ENCODE peak calls at places on chromosomes 12 and 14, in eight cellular contexts. P, I, V, W, B, N, U and A are unnamed samples.

GRCh38 chr12:53868516-53868986 is 70.1 kb upstream of the HOXC13 start:
- DNase-seq in P (no peak), I (no peak), V (no peak), W (no peak), B (no peak), N (peak; percentile 23), U (no peak), A (no peak)

GRCh38 chr12:52251367-52252055 is 18.5 kb downstream of the KRT7 start:
- DNase-seq in P (no peak), I (no peak), V (no peak), W (no peak), B (no peak), N (no peak), U (no peak), A (no peak)

GRCh38 chr12:70448371-70448770 is 82.3 kb downstream of the KCNMB4 start:
- DNase-seq in P (no peak), I (no peak), V (peak; percentile 11), W (no peak), B (no peak), N (no peak), U (peak; percentile 34), A (no peak)

GRCh38 chr12:87924149-87924548 is 105.1 kb downstream of the C12orf50 start:
- DNase-seq in P (no peak), I (no peak), V (no peak), W (no peak), B (no peak), N (no peak), U (peak; percentile 51), A (no peak)

GRCh38 chr14:82387699-82388098 is 854.0 kb upstream of the SEL1L start:
- DNase-seq in P (no peak), I (no peak), V (no peak), W (no peak), B (no peak), N (no peak), U (peak; percentile 0), A (no peak)

GRCh38 chr12:27965411-27965810 is 7.1 kb downstream of the PTHLH start:
- DNase-seq in P (no peak), I (no peak), V (peak; percentile 57), W (no peak), B (no peak), N (peak; percentile 47), U (peak; percentile 89), A (no peak)

GRCh38 chr12:54352022-54352531 is 12.2 kb downstream of the GPR84 start:
- DNase-seq in P (no peak), I (peak; percentile 81), V (peak; percentile 47), W (peak; percentile 32), B (no peak), N (no peak), U (peak; percentile 88), A (no peak)

GRCh38 chr14:65321370-65321875 is 91.1 kb upstream of the FUT8 start:
- DNase-seq in P (no peak), I (no peak), V (no peak), W (peak; percentile 33), B (no peak), N (peak; percentile 63), U (no peak), A (no peak)

GRCh38 chr12:23399402-23399933 is 550.0 kb downstream of the SOX5 start:
- DNase-seq in P (no peak), I (no peak), V (no peak), W (no peak), B (no peak), N (peak; percentile 7), U (no peak), A (no peak)

GRCh38 chr12:94815958-94816357 is 165.6 kb upstream of the TMCC3 start:
- DNase-seq in P (no peak), I (peak; percentile 93), V (no peak), W (peak; percentile 73), B (no peak), N (no peak), U (no peak), A (no peak)

GRCh38 chr14:54664961-54665360 is 98.0 kb downstream of the SAMD4A start:
- DNase-seq in P (no peak), I (no peak), V (no peak), W (no peak), B (no peak), N (no peak), U (peak; percentile 67), A (no peak)

GRCh38 chr12:88793091-88793490 is 212.8 kb upstream of the KITLG start:
- DNase-seq in P (no peak), I (no peak), V (no peak), W (no peak), B (no peak), N (peak; percentile 9), U (peak; percentile 50), A (no peak)

DNA sequence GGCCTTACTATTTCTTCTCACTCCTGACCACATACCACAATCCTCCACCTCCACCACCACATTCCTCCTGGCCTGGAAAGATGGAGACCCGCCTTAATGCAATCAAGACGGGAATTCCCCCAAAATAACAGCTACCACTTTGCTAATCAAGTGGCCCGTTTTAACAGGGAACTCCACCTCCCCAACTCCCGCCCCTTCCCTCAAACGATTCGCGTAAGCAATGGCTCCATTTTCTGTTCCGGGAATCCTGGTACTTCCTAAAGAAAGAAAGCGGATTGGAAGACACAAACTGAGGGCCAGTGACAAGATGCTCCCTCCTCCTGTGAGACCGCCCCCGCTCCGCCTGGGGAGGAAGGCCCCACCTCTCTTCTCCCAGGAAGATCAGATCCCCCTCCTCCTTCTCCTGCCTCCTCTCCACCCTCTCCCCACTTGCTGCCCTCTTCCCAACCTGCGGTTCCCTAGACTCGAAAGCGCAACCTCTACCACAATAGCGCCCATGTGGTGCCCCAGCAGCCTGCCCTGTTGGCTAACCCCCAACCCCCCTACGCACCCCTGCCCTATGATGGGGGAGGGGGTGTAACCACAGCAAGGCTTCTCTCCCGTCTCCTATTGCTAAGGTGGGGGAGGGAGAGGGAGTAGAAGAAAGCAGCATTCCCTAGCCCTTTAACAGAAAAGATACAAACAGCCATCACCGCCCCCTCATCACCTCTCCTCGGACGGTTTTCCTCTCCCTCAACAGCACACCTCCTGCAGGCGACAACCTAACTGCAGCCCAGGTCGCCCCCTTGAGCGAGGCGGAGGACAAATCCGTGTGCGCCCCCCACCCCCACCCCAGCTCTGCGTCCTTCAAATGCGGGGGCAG is 777 bp downstream of the ARF3 start:
- DNase-seq in P (peak; percentile 91), I (peak; percentile 98), V (peak; percentile 96), W (peak; percentile 76), B (peak; percentile 88), N (peak; percentile 98), U (peak; percentile 99), A (peak; percentile 79)
- TF ChIP-seq CTCF in P (no peak), I (peak; percentile 39), V (no peak), W (peak; percentile 50), B (no peak), N (no peak), U (no peak), A (peak; percentile 53)

GRCh38 chr12:56266634-56267442 is at the start of gene COQ10A:
- DNase-seq in P (peak; percentile 92), I (peak; percentile 96), V (peak; percentile 83), W (peak; percentile 90), B (peak; percentile 95), N (peak; percentile 87), U (peak; percentile 84), A (peak; percentile 89)
- TF ChIP-seq CTCF in P (peak; percentile 77), I (peak; percentile 74), V (peak; percentile 80), W (peak; percentile 77), B (peak; percentile 56), N (peak; percentile 73), U (peak; percentile 56), A (peak; percentile 74)

GRCh38 chr14:57530571-57530970 is 36.9 kb upstream of the CCDC198 start:
- DNase-seq in P (no peak), I (no peak), V (no peak), W (no peak), B (no peak), N (no peak), U (no peak), A (no peak)

DNA sequence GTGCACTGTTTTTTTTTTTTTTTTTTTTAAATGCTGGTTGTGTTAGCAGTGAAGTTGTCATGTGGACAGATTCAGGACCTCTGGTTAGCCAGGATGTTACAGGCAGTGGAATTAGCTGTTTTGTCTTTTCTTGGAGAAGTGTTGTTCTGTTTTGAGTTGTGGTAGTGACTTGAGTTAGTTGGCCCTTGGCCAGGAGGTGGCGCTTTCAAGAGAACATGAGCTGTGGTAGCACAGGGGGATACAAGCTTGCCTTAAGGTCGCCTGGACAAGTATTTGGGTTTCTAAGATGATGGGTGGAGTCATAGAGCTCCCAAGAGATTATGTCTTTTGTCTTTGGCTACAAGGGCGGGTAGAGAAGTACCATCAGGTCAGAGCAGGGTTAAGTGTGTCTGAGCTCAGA is 33.3 kb upstream of the CCDC198 start:
- DNase-seq in P (no peak), I (peak; percentile 67), V (no peak), W (no peak), B (no peak), N (peak; percentile 4), U (no peak), A (no peak)
- TF ChIP-seq CTCF in P (no peak), I (peak; percentile 74), V (no peak), W (peak; percentile 21), B (no peak), N (no peak), U (no peak), A (no peak)

GRCh38 chr12:26153421-26154154 is 28.8 kb upstream of the BHLHE41 start:
- DNase-seq in P (no peak), I (no peak), V (peak; percentile 97), W (no peak), B (no peak), N (peak; percentile 95), U (peak; percentile 99), A (no peak)

GRCh38 chr12:26156201-26156871 is 31.5 kb upstream of the BHLHE41 start:
- DNase-seq in P (no peak), I (no peak), V (no peak), W (no peak), B (no peak), N (no peak), U (peak; percentile 7), A (no peak)

GRCh38 chr12:26156996-26157395 is 32.2 kb upstream of the BHLHE41 start:
- DNase-seq in P (no peak), I (no peak), V (no peak), W (no peak), B (no peak), N (no peak), U (no peak), A (no peak)

GRCh38 chr12:26162174-26162573 is 33.2 kb upstream of the SSPN start:
- DNase-seq in P (no peak), I (no peak), V (no peak), W (no peak), B (no peak), N (no peak), U (no peak), A (no peak)

DNA sequence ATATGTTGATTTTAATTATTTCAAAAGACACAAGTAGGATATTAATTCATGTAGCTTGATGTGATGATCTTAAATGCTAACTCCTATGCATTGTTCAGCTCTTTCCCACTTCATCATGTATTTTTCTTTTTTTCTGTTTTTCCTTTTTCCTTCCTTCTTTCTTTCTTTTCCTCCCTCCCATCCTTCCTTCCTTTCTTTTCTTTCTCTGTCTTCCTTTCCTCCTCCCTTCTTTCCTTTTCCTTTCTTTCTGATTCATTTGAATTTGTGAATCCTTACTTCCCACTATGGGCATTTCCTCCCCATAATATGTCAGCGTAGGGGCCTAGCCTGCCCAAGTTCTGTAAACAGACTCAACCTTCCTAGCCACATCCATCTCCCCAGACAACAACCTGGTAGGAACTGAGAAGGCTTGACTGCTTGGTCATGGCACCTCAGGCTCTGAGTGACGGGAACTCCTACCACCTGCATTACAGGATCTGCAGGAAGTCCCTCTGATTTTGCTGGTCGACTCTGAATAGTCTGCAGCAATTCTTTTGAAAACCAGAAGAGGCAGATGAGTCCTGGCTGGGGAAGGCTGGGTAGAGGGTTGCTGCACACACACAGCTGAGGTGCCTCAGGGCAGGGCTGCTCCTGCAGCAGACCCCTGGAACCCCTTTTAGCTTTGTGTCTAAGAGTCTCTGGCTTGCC is 33.4 kb upstream of the BHLHE41 start:
- DNase-seq in P (no peak), I (peak; percentile 69), V (no peak), W (no peak), B (no peak), N (peak; percentile 86), U (no peak), A (no peak)
- TF ChIP-seq CTCF in P (no peak), I (no peak), V (no peak), W (no peak), B (no peak), N (peak; percentile 33), U (no peak), A (no peak)